ENCODE peak calls at places on chromosome 22, in ten cellular contexts. One of them, this sample, is unnamed.

GRCh38 chr22:23070418-23071162 is at the start of gene GNAZ:
- DNase-seq in prostate gland: no peak
- DNase-seq in psoas muscle: peak
- DNase-seq in suprapubic skin: peak
- DNase-seq in HFF-Myc: no peak
- DNase-seq in coronary artery: peak
- DNase-seq in sigmoid colon: peak
- DNase-seq in fibroblast of lung: no peak
- DNase-seq in AG04450: no peak
- DNase-seq in fibroblast of pulmonary artery: no peak
- DNase-seq in this sample: no peak

GRCh38 chr22:24402460-24403192 is 24.8 kb upstream of the ADORA2A start:
- DNase-seq in prostate gland: peak
- DNase-seq in psoas muscle: peak
- DNase-seq in suprapubic skin: peak
- DNase-seq in HFF-Myc: peak
- DNase-seq in coronary artery: peak
- DNase-seq in sigmoid colon: peak
- DNase-seq in fibroblast of lung: peak
- DNase-seq in AG04450: peak
- DNase-seq in fibroblast of pulmonary artery: peak
- DNase-seq in this sample: peak

GRCh38 chr22:40714514-40714966 is 35.3 kb downstream of the MCHR1 start:
- DNase-seq in prostate gland: no peak
- DNase-seq in psoas muscle: no peak
- DNase-seq in suprapubic skin: no peak
- DNase-seq in HFF-Myc: no peak
- DNase-seq in coronary artery: no peak
- DNase-seq in sigmoid colon: no peak
- DNase-seq in fibroblast of lung: peak
- DNase-seq in AG04450: peak
- DNase-seq in fibroblast of pulmonary artery: peak
- DNase-seq in this sample: peak

GRCh38 chr22:24418786-24419479 is 8.5 kb upstream of the ADORA2A start:
- DNase-seq in prostate gland: no peak
- DNase-seq in psoas muscle: no peak
- DNase-seq in suprapubic skin: no peak
- DNase-seq in HFF-Myc: no peak
- DNase-seq in coronary artery: no peak
- DNase-seq in sigmoid colon: no peak
- DNase-seq in fibroblast of lung: no peak
- DNase-seq in AG04450: no peak
- DNase-seq in fibroblast of pulmonary artery: no peak
- DNase-seq in this sample: no peak

GRCh38 chr22:49308300-49308699 is 519.4 kb downstream of the BRD1 start:
- DNase-seq in prostate gland: no peak
- DNase-seq in psoas muscle: no peak
- DNase-seq in suprapubic skin: peak
- DNase-seq in HFF-Myc: no peak
- DNase-seq in coronary artery: peak
- DNase-seq in sigmoid colon: peak
- DNase-seq in fibroblast of lung: no peak
- DNase-seq in AG04450: no peak
- DNase-seq in fibroblast of pulmonary artery: no peak
- DNase-seq in this sample: no peak

GRCh38 chr22:28909375-28909774 is 26.0 kb downstream of the ZNRF3 start:
- DNase-seq in prostate gland: no peak
- DNase-seq in psoas muscle: no peak
- DNase-seq in suprapubic skin: no peak
- DNase-seq in HFF-Myc: no peak
- DNase-seq in coronary artery: no peak
- DNase-seq in sigmoid colon: no peak
- DNase-seq in fibroblast of lung: no peak
- DNase-seq in AG04450: no peak
- DNase-seq in fibroblast of pulmonary artery: peak
- DNase-seq in this sample: no peak

GRCh38 chr22:28989484-28989883 is 72.1 kb downstream of the C22orf31 start:
- DNase-seq in prostate gland: no peak
- DNase-seq in psoas muscle: no peak
- DNase-seq in suprapubic skin: no peak
- DNase-seq in HFF-Myc: no peak
- DNase-seq in coronary artery: no peak
- DNase-seq in sigmoid colon: peak
- DNase-seq in fibroblast of lung: no peak
- DNase-seq in AG04450: no peak
- DNase-seq in fibroblast of pulmonary artery: peak
- DNase-seq in this sample: no peak

GRCh38 chr22:21866821-21867527 is 471 bp downstream of the MAPK1 start:
- DNase-seq in prostate gland: no peak
- DNase-seq in psoas muscle: no peak
- DNase-seq in suprapubic skin: peak
- DNase-seq in HFF-Myc: no peak
- DNase-seq in coronary artery: no peak
- DNase-seq in sigmoid colon: peak
- DNase-seq in fibroblast of lung: peak
- DNase-seq in AG04450: no peak
- DNase-seq in fibroblast of pulmonary artery: no peak
- DNase-seq in this sample: no peak

GRCh38 chr22:39090426-39091064 is 6.5 kb upstream of the APOBEC3H start:
- DNase-seq in prostate gland: no peak
- DNase-seq in psoas muscle: peak
- DNase-seq in suprapubic skin: no peak
- DNase-seq in HFF-Myc: no peak
- DNase-seq in coronary artery: no peak
- DNase-seq in sigmoid colon: no peak
- DNase-seq in fibroblast of lung: no peak
- DNase-seq in AG04450: no peak
- DNase-seq in fibroblast of pulmonary artery: no peak
- DNase-seq in this sample: no peak

GRCh38 chr22:23063539-23064380 is 6.6 kb upstream of the GNAZ start:
- DNase-seq in prostate gland: no peak
- DNase-seq in psoas muscle: no peak
- DNase-seq in suprapubic skin: peak
- DNase-seq in HFF-Myc: no peak
- DNase-seq in coronary artery: peak
- DNase-seq in sigmoid colon: peak
- DNase-seq in fibroblast of lung: no peak
- DNase-seq in AG04450: no peak
- DNase-seq in fibroblast of pulmonary artery: no peak
- DNase-seq in this sample: no peak

DNA sequence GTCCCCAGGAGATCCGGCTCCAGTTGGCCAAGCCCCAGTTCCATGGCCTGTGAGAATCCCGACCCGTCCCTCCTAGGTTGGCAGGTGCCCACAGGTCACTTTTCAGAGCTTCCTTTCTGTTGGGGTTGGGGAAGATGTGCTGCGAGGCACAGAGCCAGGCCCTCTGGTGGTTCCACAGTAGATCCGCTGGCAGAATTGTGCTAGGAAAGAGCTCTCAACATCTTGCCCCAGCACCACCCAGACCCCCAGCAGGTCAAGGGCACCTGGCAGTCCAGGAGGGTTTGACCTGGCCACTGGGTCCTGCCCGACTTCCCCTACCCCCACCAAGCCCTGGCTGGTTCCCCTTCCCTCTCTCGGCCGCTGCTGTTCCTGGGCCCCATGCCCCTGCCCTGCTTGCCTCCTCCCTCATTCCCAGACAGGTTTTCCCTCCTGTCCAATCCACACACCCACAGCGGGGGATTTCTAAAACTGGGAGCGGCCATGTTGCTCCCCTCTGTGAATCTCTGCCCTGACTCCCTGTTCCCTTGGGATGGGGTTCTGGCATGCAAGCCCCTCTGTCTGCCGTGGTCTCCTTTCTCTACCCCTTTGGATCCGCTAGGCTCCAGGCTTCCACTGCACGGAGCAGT is 26.2 kb upstream of the GCAT start:
- DNase-seq in prostate gland: no peak
- DNase-seq in psoas muscle: no peak
- DNase-seq in suprapubic skin: no peak
- DNase-seq in HFF-Myc: no peak
- DNase-seq in coronary artery: no peak
- DNase-seq in sigmoid colon: no peak
- DNase-seq in fibroblast of lung: no peak
- DNase-seq in AG04450: no peak
- DNase-seq in fibroblast of pulmonary artery: no peak
- DNase-seq in this sample: no peak
- H3K4me3 ChIP-seq in prostate gland: no peak
- H3K4me3 ChIP-seq in psoas muscle: no peak
- H3K4me3 ChIP-seq in suprapubic skin: no peak
- H3K4me3 ChIP-seq in HFF-Myc: no peak
- H3K4me3 ChIP-seq in coronary artery: no peak
- H3K4me3 ChIP-seq in sigmoid colon: no peak
- H3K4me3 ChIP-seq in fibroblast of lung: no peak
- H3K4me3 ChIP-seq in AG04450: no peak
- H3K4me3 ChIP-seq in fibroblast of pulmonary artery: no peak
- H3K4me3 ChIP-seq in this sample: no peak

DNA sequence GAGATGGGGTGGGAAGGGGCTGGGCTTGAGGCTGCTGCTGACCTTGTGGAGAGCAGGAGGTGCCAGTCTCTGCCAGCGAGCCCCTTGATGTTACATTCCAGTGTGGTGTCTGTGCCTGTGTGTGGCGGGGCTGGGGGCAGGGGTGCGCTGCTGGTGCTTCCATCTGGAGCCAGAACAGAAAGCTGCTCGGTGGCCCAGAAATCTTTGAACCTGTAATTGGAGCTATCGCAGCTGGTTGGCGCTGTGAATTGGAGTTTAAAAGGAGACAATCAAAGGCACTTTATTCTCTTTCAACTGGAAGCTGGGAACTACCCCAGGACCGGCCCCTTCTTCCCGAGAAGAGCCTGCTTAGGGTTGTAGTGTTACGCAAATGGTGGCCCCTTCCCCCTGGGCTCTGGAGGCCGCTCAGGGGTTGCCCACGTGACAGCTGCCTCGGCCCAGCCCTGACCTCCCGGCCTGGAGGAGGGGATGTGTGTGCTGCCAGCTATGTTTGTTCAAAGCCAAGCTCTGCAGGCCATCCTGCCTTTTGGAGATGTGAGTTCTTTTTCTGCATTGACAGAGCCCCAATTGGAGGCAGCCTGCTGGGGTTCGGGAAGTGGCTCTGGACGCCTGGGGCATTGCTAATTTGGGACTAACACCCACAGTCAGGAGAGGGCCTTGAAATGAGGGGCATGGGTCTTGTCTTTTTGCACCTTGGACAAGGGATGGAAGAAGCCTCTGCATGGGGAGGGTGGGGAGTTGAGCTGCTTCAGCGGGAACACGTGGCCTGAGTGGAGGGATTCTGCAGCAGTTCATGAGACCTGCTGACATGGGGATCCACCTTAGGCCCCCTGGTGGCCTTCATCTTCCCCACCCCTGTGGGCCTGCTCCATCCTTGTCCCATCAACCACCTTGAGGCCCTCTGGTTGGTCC is 14.0 kb upstream of the ARSA start:
- DNase-seq in prostate gland: no peak
- DNase-seq in psoas muscle: no peak
- DNase-seq in suprapubic skin: no peak
- DNase-seq in HFF-Myc: no peak
- DNase-seq in coronary artery: no peak
- DNase-seq in sigmoid colon: peak
- DNase-seq in fibroblast of lung: peak
- DNase-seq in AG04450: no peak
- DNase-seq in fibroblast of pulmonary artery: peak
- DNase-seq in this sample: peak
- TF ChIP-seq CTCF in prostate gland: no peak
- TF ChIP-seq CTCF in psoas muscle: no peak
- TF ChIP-seq CTCF in suprapubic skin: no peak
- TF ChIP-seq CTCF in HFF-Myc: peak
- TF ChIP-seq CTCF in coronary artery: no peak
- TF ChIP-seq CTCF in sigmoid colon: no peak
- TF ChIP-seq CTCF in fibroblast of lung: peak
- TF ChIP-seq CTCF in AG04450: peak
- TF ChIP-seq CTCF in fibroblast of pulmonary artery: peak
- TF ChIP-seq CTCF in this sample: peak

DNA sequence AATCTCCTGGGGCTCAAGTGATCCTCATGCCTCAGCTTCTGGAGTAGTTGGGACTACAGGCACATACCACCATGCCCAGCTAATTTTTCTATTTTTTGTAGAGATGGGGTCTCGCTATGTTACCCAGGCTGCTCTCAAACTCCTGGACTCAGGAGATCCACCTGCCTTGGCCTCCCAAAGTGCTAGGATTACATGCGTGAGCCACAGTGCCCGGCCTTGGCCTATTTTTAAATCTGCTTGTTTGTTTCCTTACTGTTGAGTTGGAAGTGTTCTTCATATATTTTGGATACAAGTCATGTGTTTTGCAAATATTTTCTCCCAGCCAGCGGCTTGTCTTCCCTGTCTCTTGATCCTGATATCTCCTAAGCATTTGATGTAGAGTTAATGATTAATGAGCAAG is 5.0 kb downstream of the PARVB start:
- DNase-seq in prostate gland: no peak
- DNase-seq in psoas muscle: no peak
- DNase-seq in suprapubic skin: no peak
- DNase-seq in HFF-Myc: no peak
- DNase-seq in coronary artery: no peak
- DNase-seq in sigmoid colon: no peak
- DNase-seq in fibroblast of lung: no peak
- DNase-seq in AG04450: no peak
- DNase-seq in fibroblast of pulmonary artery: no peak
- DNase-seq in this sample: no peak
- H3K4me3 ChIP-seq in prostate gland: no peak
- H3K4me3 ChIP-seq in psoas muscle: peak
- H3K4me3 ChIP-seq in suprapubic skin: no peak
- H3K4me3 ChIP-seq in HFF-Myc: no peak
- H3K4me3 ChIP-seq in coronary artery: no peak
- H3K4me3 ChIP-seq in sigmoid colon: no peak
- H3K4me3 ChIP-seq in fibroblast of lung: no peak
- H3K4me3 ChIP-seq in AG04450: no peak
- H3K4me3 ChIP-seq in fibroblast of pulmonary artery: no peak
- H3K4me3 ChIP-seq in this sample: no peak

GRCh38 chr22:30424471-30425326 is 869 bp upstream of the MTFP1 start:
- DNase-seq in prostate gland: no peak
- DNase-seq in psoas muscle: no peak
- DNase-seq in suprapubic skin: no peak
- DNase-seq in HFF-Myc: no peak
- DNase-seq in coronary artery: no peak
- DNase-seq in sigmoid colon: no peak
- DNase-seq in fibroblast of lung: no peak
- DNase-seq in AG04450: no peak
- DNase-seq in fibroblast of pulmonary artery: no peak
- DNase-seq in this sample: no peak
- TF ChIP-seq CTCF in prostate gland: no peak
- TF ChIP-seq CTCF in psoas muscle: no peak
- TF ChIP-seq CTCF in suprapubic skin: no peak
- TF ChIP-seq CTCF in HFF-Myc: no peak
- TF ChIP-seq CTCF in coronary artery: no peak
- TF ChIP-seq CTCF in sigmoid colon: no peak
- TF ChIP-seq CTCF in fibroblast of lung: no peak
- TF ChIP-seq CTCF in AG04450: no peak
- TF ChIP-seq CTCF in fibroblast of pulmonary artery: peak
- TF ChIP-seq CTCF in this sample: peak

GRCh38 chr22:45735273-45735672 is 63.6 kb downstream of the ATXN10 start:
- DNase-seq in prostate gland: no peak
- DNase-seq in psoas muscle: no peak
- DNase-seq in suprapubic skin: no peak
- DNase-seq in HFF-Myc: no peak
- DNase-seq in coronary artery: no peak
- DNase-seq in sigmoid colon: no peak
- DNase-seq in fibroblast of lung: no peak
- DNase-seq in AG04450: no peak
- DNase-seq in fibroblast of pulmonary artery: no peak
- DNase-seq in this sample: no peak
- H3K4me3 ChIP-seq in prostate gland: no peak
- H3K4me3 ChIP-seq in psoas muscle: no peak
- H3K4me3 ChIP-seq in suprapubic skin: no peak
- H3K4me3 ChIP-seq in HFF-Myc: no peak
- H3K4me3 ChIP-seq in coronary artery: no peak
- H3K4me3 ChIP-seq in sigmoid colon: no peak
- H3K4me3 ChIP-seq in fibroblast of lung: no peak
- H3K4me3 ChIP-seq in AG04450: no peak
- H3K4me3 ChIP-seq in fibroblast of pulmonary artery: no peak
- H3K4me3 ChIP-seq in this sample: no peak

This sample was measured in AG10803.